ENCODE peak calls at places on chromosomes 12 and 14, in ten cellular contexts. F, I, O, W, T, H, D, E, J and A are unnamed samples.

GRCh38 chr14:100065942-100066574 is 836 bp downstream of the EVL start:
- DNase-seq in F (no peak), I (no peak), O (no peak), W (no peak), T (peak), H (no peak), D (peak), E (peak), J (peak), A (no peak)

GRCh38 chr12:105922670-105923102 is 216.1 kb downstream of the NUAK1 start:
- DNase-seq in F (no peak), I (peak), O (no peak), W (no peak), T (no peak), H (peak), D (no peak), E (no peak), J (no peak), A (no peak)

GRCh38 chr12:65534105-65534841 is 255.8 kb downstream of the MSRB3 start:
- DNase-seq in F (no peak), I (no peak), O (no peak), W (no peak), T (no peak), H (no peak), D (no peak), E (no peak), J (no peak), A (no peak)

GRCh38 chr12:130192667-130193345 is 30.5 kb downstream of the FZD10 start:
- DNase-seq in F (no peak), I (no peak), O (no peak), W (no peak), T (no peak), H (no peak), D (no peak), E (no peak), J (no peak), A (no peak)

GRCh38 chr12:48053122-48053521 is 48.8 kb upstream of the COL2A1 start:
- DNase-seq in F (no peak), I (no peak), O (no peak), W (no peak), T (no peak), H (no peak), D (no peak), E (no peak), J (no peak), A (no peak)

GRCh38 chr14:65335548-65335947 is 77.0 kb upstream of the FUT8 start:
- DNase-seq in F (no peak), I (no peak), O (no peak), W (no peak), T (no peak), H (no peak), D (no peak), E (no peak), J (peak), A (peak)

GRCh38 chr14:92607702-92608429 is 94.3 kb downstream of the RIN3 start:
- DNase-seq in F (no peak), I (peak), O (no peak), W (no peak), T (no peak), H (no peak), D (no peak), E (no peak), J (no peak), A (no peak)

GRCh38 chr12:53543539-53543938 is 36.3 kb upstream of the NPFF start:
- DNase-seq in F (peak), I (peak), O (peak), W (peak), T (peak), H (peak), D (peak), E (peak), J (peak), A (no peak)

GRCh38 chr12:104576980-104577925 is 120.5 kb downstream of the CHST11 start:
- DNase-seq in F (no peak), I (peak), O (no peak), W (no peak), T (no peak), H (no peak), D (no peak), E (no peak), J (no peak), A (no peak)

GRCh38 chr12:15978431-15978950 is 67.4 kb downstream of the DERA start:
- DNase-seq in F (no peak), I (peak), O (no peak), W (no peak), T (no peak), H (no peak), D (no peak), E (no peak), J (no peak), A (no peak)

GRCh38 chr12:126114420-126114819 is 1049.2 kb downstream of the AACS start:
- DNase-seq in F (no peak), I (no peak), O (no peak), W (no peak), T (no peak), H (no peak), D (no peak), E (no peak), J (no peak), A (no peak)

GRCh38 chr14:64639340-64639821 is 64.8 kb upstream of the PLEKHG3 start:
- DNase-seq in F (no peak), I (peak), O (no peak), W (no peak), T (no peak), H (no peak), D (no peak), E (no peak), J (no peak), A (no peak)

GRCh38 chr14:51939727-51940126 is 49.6 kb upstream of the RTRAF start:
- DNase-seq in F (no peak), I (peak), O (no peak), W (peak), T (no peak), H (no peak), D (peak), E (no peak), J (no peak), A (no peak)

GRCh38 chr14:96083667-96084320 is 44.6 kb downstream of the C14orf132 start:
- DNase-seq in F (no peak), I (no peak), O (no peak), W (no peak), T (no peak), H (no peak), D (no peak), E (no peak), J (no peak), A (no peak)

GRCh38 chr12:77553976-77554619 is 276.6 kb upstream of the NAV3 start:
- DNase-seq in F (no peak), I (no peak), O (no peak), W (no peak), T (no peak), H (no peak), D (peak), E (no peak), J (no peak), A (no peak)

GRCh38 chr12:124605869-124606774 is 38.7 kb upstream of the NCOR2 start:
- DNase-seq in F (no peak), I (no peak), O (no peak), W (no peak), T (no peak), H (no peak), D (no peak), E (no peak), J (no peak), A (no peak)

GRCh38 chr14:65153101-65153500 is 50.8 kb upstream of the MAX start:
- DNase-seq in F (peak), I (no peak), O (no peak), W (peak), T (no peak), H (no peak), D (no peak), E (no peak), J (peak), A (no peak)

GRCh38 chr12:116910645-116911449 is at the start of gene FBXW8:
- DNase-seq in F (peak), I (peak), O (peak), W (peak), T (peak), H (peak), D (no peak), E (peak), J (peak), A (peak)

GRCh38 chr14:79225815-79226214 is 985.5 kb downstream of the DIO2 start:
- DNase-seq in F (no peak), I (no peak), O (no peak), W (no peak), T (no peak), H (no peak), D (no peak), E (no peak), J (no peak), A (no peak)

GRCh38 chr12:84653482-84653881 is 259.1 kb downstream of the SLC6A15 start:
- DNase-seq in F (no peak), I (no peak), O (no peak), W (no peak), T (no peak), H (no peak), D (no peak), E (no peak), J (no peak), A (no peak)

GRCh38 chr14:50804181-50804721 is 26.7 kb downstream of the NIN start:
- DNase-seq in F (no peak), I (peak), O (no peak), W (peak), T (no peak), H (no peak), D (no peak), E (no peak), J (no peak), A (no peak)

GRCh38 chr12:123273166-123273565 is 1.5 kb upstream of the CDK2AP1 start:
- DNase-seq in F (no peak), I (no peak), O (peak), W (no peak), T (no peak), H (no peak), D (no peak), E (no peak), J (no peak), A (no peak)

DNA sequence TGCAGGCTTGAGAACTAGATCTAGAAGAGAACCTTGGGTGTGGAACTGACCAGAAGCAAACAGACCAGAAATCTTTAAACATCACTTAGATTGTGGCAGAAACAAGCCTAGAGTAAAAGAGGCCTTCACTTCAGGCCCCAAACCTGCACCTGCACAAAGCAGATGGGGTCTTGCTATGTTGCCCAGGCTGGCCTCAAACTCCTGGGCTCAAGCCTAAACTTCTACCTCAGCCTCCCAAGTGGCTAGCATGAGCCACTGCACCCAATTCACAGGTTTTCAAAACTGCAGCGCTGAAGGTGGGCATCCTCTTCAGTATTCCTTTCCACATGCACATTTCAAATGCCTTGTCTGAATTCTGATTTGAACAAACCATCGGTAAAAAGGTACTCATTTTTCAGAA is 19.9 kb downstream of the MOK start:
- DNase-seq in F (no peak), I (no peak), O (no peak), W (no peak), T (no peak), H (no peak), D (no peak), E (no peak), J (no peak), A (no peak)
- TF ChIP-seq CTCF in F (no peak), I (no peak), O (no peak), W (no peak), T (no peak), H (no peak), D (no peak), E (no peak), J (no peak), A (no peak)

GRCh38 chr14:22569749-22570131 is 19.3 kb downstream of the DAD1 start:
- DNase-seq in F (no peak), I (no peak), O (no peak), W (no peak), T (no peak), H (no peak), D (no peak), E (no peak), J (no peak), A (no peak)

GRCh38 chr14:22572562-22573058 is 16.4 kb downstream of the DAD1 start:
- DNase-seq in F (no peak), I (peak), O (no peak), W (no peak), T (no peak), H (no peak), D (no peak), E (no peak), J (no peak), A (no peak)

GRCh38 chr14:22567437-22567836 is 21.6 kb downstream of the DAD1 start:
- DNase-seq in F (no peak), I (no peak), O (no peak), W (no peak), T (peak), H (no peak), D (no peak), E (no peak), J (no peak), A (no peak)

GRCh38 chr14:22569106-22569748 is 19.8 kb downstream of the DAD1 start:
- DNase-seq in F (no peak), I (peak), O (no peak), W (no peak), T (no peak), H (no peak), D (no peak), E (no peak), J (no peak), A (no peak)

GRCh38 chr14:22570132-22570949 is 18.7 kb downstream of the DAD1 start:
- DNase-seq in F (peak), I (peak), O (peak), W (peak), T (peak), H (peak), D (peak), E (peak), J (peak), A (peak)
- TF ChIP-seq POLR2A in F (no peak), I (no peak), O (no peak), W (no peak), T (no peak), H (no peak), D (no peak), E (no peak), J (no peak), A (no peak)

GRCh38 chr14:72595152-72595551 is 298.7 kb downstream of the DPF3 start:
- DNase-seq in F (no peak), I (no peak), O (no peak), W (no peak), T (no peak), H (no peak), D (no peak), E (no peak), J (no peak), A (no peak)
- TF ChIP-seq CTCF in F (no peak), I (no peak), O (no peak), W (no peak), T (no peak), H (no peak), D (no peak), E (no peak), J (no peak), A (no peak)

DNA sequence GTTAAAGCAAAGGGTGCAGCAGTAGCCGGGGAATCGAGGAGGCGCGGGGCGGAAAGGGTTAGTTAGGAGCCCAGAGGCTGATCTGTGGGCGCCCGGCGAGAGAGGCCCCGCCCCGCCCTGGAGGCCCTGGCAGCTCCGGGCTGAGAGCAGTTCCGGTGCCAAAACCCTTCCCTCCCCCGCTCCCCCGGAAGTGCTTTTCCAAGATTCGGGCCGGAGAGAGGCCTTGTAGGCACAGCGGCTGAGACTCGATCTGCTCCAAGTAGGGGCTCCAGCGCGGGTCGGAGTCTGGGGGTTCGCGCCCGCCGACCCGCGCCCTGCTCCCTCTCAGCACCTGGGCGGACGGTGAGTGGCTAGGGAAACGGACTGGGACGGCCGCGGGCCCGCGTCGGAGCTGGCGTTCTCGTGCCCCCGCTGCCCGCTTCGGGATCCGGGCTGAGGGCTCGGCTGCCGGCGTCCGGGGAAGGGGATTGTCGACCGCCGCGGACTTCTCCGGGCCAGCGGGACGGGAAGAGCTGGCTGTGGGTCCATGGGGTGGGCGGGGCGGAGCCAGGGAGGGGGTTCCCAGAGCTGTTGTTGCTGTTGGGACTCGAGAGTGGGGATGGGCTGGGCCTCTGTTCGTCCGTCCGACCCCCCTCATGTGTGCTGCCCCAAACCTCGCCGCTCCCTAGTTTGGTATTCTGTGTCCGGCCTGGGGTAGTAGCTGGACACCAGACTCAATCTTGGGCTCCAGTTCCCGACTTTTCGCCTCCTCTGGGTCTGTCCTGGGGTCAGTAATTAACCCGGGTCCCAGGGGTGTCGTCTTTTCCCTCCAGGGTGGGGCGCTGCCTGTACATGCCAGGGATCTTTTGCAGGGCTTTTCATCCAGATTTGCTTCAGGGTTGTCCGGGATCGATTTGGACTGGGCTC is at the start of gene FRS2:
- DNase-seq in F (peak), I (peak), O (peak), W (peak), T (peak), H (peak), D (peak), E (peak), J (peak), A (peak)
- TF ChIP-seq POLR2A in F (peak), I (peak), O (peak), W (peak), T (peak), H (peak), D (peak), E (peak), J (peak), A (peak)

GRCh38 chr12:110369992-110370391 is 33.5 kb downstream of the ANAPC7 start:
- DNase-seq in F (no peak), I (no peak), O (no peak), W (no peak), T (no peak), H (no peak), D (no peak), E (no peak), J (no peak), A (no peak)
- TF ChIP-seq CTCF in F (no peak), I (no peak), O (no peak), W (no peak), T (no peak), H (no peak), D (no peak), E (no peak), J (no peak), A (no peak)

GRCh38 chr12:12449533-12450025 is 92.7 kb downstream of the BORCS5 start:
- DNase-seq in F (no peak), I (peak), O (peak), W (no peak), T (no peak), H (no peak), D (no peak), E (peak), J (no peak), A (no peak)
- TF ChIP-seq POLR2A in F (no peak), I (no peak), O (peak), W (no peak), T (no peak), H (no peak), D (no peak), E (no peak), J (no peak), A (no peak)

DNA sequence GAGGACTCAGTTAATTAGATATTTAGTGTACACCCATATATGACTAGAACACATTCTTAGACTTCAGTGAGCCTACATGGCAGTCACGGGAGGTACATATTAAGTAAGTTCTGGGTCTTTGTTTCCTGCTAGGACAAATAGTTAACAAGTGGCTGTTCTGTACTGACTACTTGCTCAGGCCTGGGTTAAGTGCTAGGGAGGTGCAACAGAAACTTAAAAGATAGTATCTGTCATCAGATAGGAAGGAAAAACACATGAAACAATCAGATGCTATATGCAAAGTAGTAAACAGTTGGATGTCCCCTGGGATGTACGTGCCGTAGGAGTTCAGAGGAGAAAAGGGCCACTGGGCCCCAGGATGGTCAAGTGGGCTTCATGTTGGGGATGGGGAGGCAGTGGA is 59.5 kb downstream of the SLC4A8 start:
- DNase-seq in F (no peak), I (no peak), O (no peak), W (no peak), T (no peak), H (no peak), D (no peak), E (no peak), J (no peak), A (no peak)
- TF ChIP-seq CTCF in F (no peak), I (no peak), O (no peak), W (no peak), T (no peak), H (no peak), D (no peak), E (no peak), J (no peak), A (no peak)

GRCh38 chr12:57522887-57523705 is 472 bp downstream of the MBD6 start:
- DNase-seq in F (peak), I (peak), O (peak), W (peak), T (peak), H (peak), D (no peak), E (peak), J (peak), A (peak)
- TF ChIP-seq POLR2A in F (peak), I (no peak), O (no peak), W (no peak), T (no peak), H (peak), D (peak), E (no peak), J (peak), A (no peak)